ENCODE peak calls at places on chromosomes 13 and 19, in nine cellular contexts. N, Q, V, E, Z, H, B, O and F are unnamed samples.

GRCh38 chr19:9839415-9839814 is 4.3 kb downstream of the PIN1 start:
- DNase-seq in Q (no peak), N (no peak), O (no peak), B (no peak), Z (no peak), H (no peak), E (no peak), V (no peak), F (no peak)

GRCh38 chr19:28526042-28526441 is 686.9 kb downstream of the UQCRFS1 start:
- DNase-seq in H (no peak), E (no peak), B (no peak), O (no peak), N (no peak), Z (no peak), V (no peak), Q (no peak), F (no peak)

GRCh38 chr13:112760931-112761330 is 71.1 kb downstream of the ATP11A start:
- DNase-seq in H (no peak), O (no peak), Q (no peak), Z (no peak), B (no peak), E (no peak), V (no peak), N (no peak), F (no peak)

GRCh38 chr19:48283908-48284307 is 14.0 kb downstream of the ZNF114 start:
- DNase-seq in O (peak; percentile 31), H (no peak), Q (no peak), Z (peak; percentile 83), V (no peak), N (peak; percentile 79), B (peak; percentile 98), E (no peak), F (peak; percentile 51)

GRCh38 chr13:28410096-28410495 is 84.8 kb downstream of the FLT1 start:
- DNase-seq in Q (no peak), V (no peak), B (no peak), E (no peak), O (no peak), Z (no peak), N (no peak), H (no peak), F (no peak)

GRCh38 chr13:30159446-30159839 is 147.9 kb downstream of the KATNAL1 start:
- DNase-seq in Z (peak; percentile 91), B (peak; percentile 96), N (no peak), V (peak; percentile 58), E (no peak), H (no peak), O (no peak), Q (no peak), F (peak; percentile 95)

GRCh38 chr13:108213946-108214345 is 1.4 kb downstream of the LIG4 start:
- DNase-seq in N (no peak), H (no peak), V (peak; percentile 19), O (no peak), E (no peak), Z (no peak), B (peak; percentile 64), Q (no peak), F (peak; percentile 19)

GRCh38 chr13:74986609-74987008 is 495.4 kb downstream of the TBC1D4 start:
- DNase-seq in Q (no peak), H (no peak), V (no peak), Z (no peak), B (no peak), E (no peak), O (no peak), N (no peak), F (no peak)

GRCh38 chr13:95624020-95624419 is 20.5 kb downstream of the DZIP1 start:
- DNase-seq in Q (no peak), H (no peak), V (peak; percentile 45), E (no peak), O (peak; percentile 82), B (peak; percentile 72), N (peak; percentile 30), Z (peak; percentile 54), F (peak; percentile 34)

GRCh38 chr13:30816733-30817132 is 81.4 kb downstream of the ALOX5AP start:
- DNase-seq in Q (no peak), E (no peak), O (no peak), Z (no peak), B (peak; percentile 36), H (no peak), N (no peak), V (no peak), F (peak; percentile 71)

GRCh38 chr13:93226623-93227279 is at the start of gene GPC6:
- DNase-seq in Q (no peak), B (peak; percentile 87), Z (peak; percentile 96), E (no peak), O (peak; percentile 96), H (no peak), V (peak; percentile 84), N (no peak), F (peak; percentile 92)

GRCh38 chr19:28655054-28655453 is 557.9 kb downstream of the UQCRFS1 start:
- DNase-seq in H (no peak), B (no peak), E (no peak), O (no peak), V (no peak), N (no peak), Q (no peak), Z (no peak), F (no peak)

GRCh38 chr19:39544201-39544903 is 4.4 kb upstream of the EID2 start:
- DNase-seq in N (peak; percentile 85), Q (no peak), V (peak; percentile 5), B (peak; percentile 20), H (no peak), Z (no peak), E (no peak), O (no peak), F (peak; percentile 53)

GRCh38 chr13:85170372-85170771 is 628.8 kb downstream of the SLITRK6 start:
- DNase-seq in N (no peak), V (no peak), E (no peak), Q (no peak), H (no peak), O (no peak), B (no peak), Z (no peak), F (no peak)

GRCh38 chr13:75318138-75318833 is 163.7 kb downstream of the TBC1D4 start:
- DNase-seq in V (no peak), E (no peak), O (no peak), Q (no peak), N (no peak), B (no peak), H (no peak), Z (no peak), F (no peak)

GRCh38 chr13:60043262-60043661 is 120.5 kb downstream of the DIAPH3 start:
- DNase-seq in H (no peak), B (no peak), O (no peak), V (no peak), Q (no peak), N (no peak), E (no peak), Z (peak; percentile 20), F (no peak)

GRCh38 chr19:52690395-52691214 is 44.2 kb downstream of the ZNF611 start:
- DNase-seq in N (peak; percentile 91), B (peak; percentile 97), Q (peak; percentile 96), O (peak; percentile 97), Z (peak; percentile 96), H (peak; percentile 93), E (peak; percentile 89), V (peak; percentile 75), F (peak; percentile 88)

GRCh38 chr13:35594096-35594495 is 117.6 kb upstream of the MAB21L1 start:
- DNase-seq in E (no peak), Q (no peak), O (no peak), H (no peak), N (no peak), B (no peak), V (no peak), Z (no peak), F (no peak)

GRCh38 chr19:472005-472858 is 11.4 kb upstream of the SHC2 start:
- DNase-seq in H (no peak), Z (no peak), V (no peak), Q (no peak), O (no peak), N (no peak), B (peak; percentile 64), E (no peak), F (no peak)

GRCh38 chr19:43639507-43640423 is at the start of gene CADM4:
- DNase-seq in E (no peak), Z (no peak), Q (peak; percentile 71), B (peak; percentile 28), N (no peak), V (no peak), H (peak; percentile 72), O (no peak), F (no peak)

GRCh38 chr13:50144473-50145160 is 129.4 kb downstream of the KCNRG start:
- DNase-seq in Q (no peak), N (no peak), O (no peak), H (no peak), Z (no peak), E (no peak), V (no peak), B (no peak), F (no peak)

GRCh38 chr19:13718733-13719132 is 45.6 kb upstream of the MRI1 start:
- DNase-seq in Z (peak; percentile 66), E (no peak), Q (peak; percentile 67), B (peak; percentile 79), O (peak; percentile 62), H (no peak), V (peak; percentile 5), N (no peak), F (peak; percentile 47)